ENCODE peak calls at places on chromosome 4, in ten cellular contexts. H is A549; Y is kidney glomerular epithelial cell; S is endodermal cell; Q is stimulated activated CD4-positive, alpha-beta T cell treated with anti-CD3 and anti-CD28 coated beads, Interleukin-15, amount 100 ng/mL, for 24 hours; U is AG20443; B is HT-29; P is uterus; C is SK-N-MC; A is effector memory CD8-positive, alpha-beta T cell. T is an unnamed sample.

GRCh38 chr4:172698256-172698655 is 470.4 kb upstream of the GALNT7 start:
- DNase-seq in H (no peak), Y (no peak), S (no peak), Q (no peak), U (no peak), B (no peak), P (no peak), C (peak), A (no peak), T (no peak)

GRCh38 chr4:151291485-151291884 is 14.5 kb downstream of the PRSS48 start:
- DNase-seq in H (no peak), Y (no peak), S (no peak), Q (no peak), U (no peak), B (no peak), P (no peak), C (no peak), A (no peak), T (no peak)

GRCh38 chr4:74969507-74970474 is 36.9 kb downstream of the PARM1 start:
- DNase-seq in H (no peak), Y (no peak), S (peak), Q (no peak), U (no peak), B (no peak), P (peak), C (no peak), A (no peak), T (no peak)

GRCh38 chr4:48133668-48134444 is at the start of gene TXK:
- DNase-seq in H (no peak), Y (no peak), S (no peak), Q (no peak), U (no peak), B (no peak), P (no peak), C (no peak), A (no peak), T (no peak)

GRCh38 chr4:184826315-184827266 is 823 bp upstream of the ACSL1 start:
- DNase-seq in H (no peak), Y (no peak), S (no peak), Q (peak), U (peak), B (no peak), P (peak), C (no peak), A (peak), T (no peak)

GRCh38 chr4:158775091-158775651 is 6.3 kb downstream of the FNIP2 start:
- DNase-seq in H (no peak), Y (no peak), S (no peak), Q (no peak), U (peak), B (peak), P (no peak), C (no peak), A (no peak), T (no peak)

GRCh38 chr4:2799444-2799911 is 6.6 kb downstream of the SH3BP2 start:
- DNase-seq in H (no peak), Y (no peak), S (no peak), Q (no peak), U (no peak), B (no peak), P (peak), C (no peak), A (no peak), T (no peak)

GRCh38 chr4:171622729-171623128 is 190.5 kb upstream of the GALNTL6 start:
- DNase-seq in H (no peak), Y (no peak), S (no peak), Q (no peak), U (no peak), B (no peak), P (no peak), C (no peak), A (no peak), T (no peak)

GRCh38 chr4:149785686-149786431 is 29.8 kb downstream of the IQCM start:
- DNase-seq in H (no peak), Y (peak), S (peak), Q (no peak), U (peak), B (no peak), P (no peak), C (no peak), A (no peak), T (no peak)

GRCh38 chr4:188437535-188437934 is 298.3 kb downstream of the TRIML1 start:
- DNase-seq in H (no peak), Y (no peak), S (no peak), Q (no peak), U (no peak), B (no peak), P (no peak), C (no peak), A (no peak), T (no peak)

GRCh38 chr4:5825642-5826041 is 67.2 kb downstream of the CRMP1 start:
- DNase-seq in H (no peak), Y (no peak), S (no peak), Q (no peak), U (no peak), B (no peak), P (no peak), C (no peak), A (no peak), T (no peak)

GRCh38 chr4:104989363-104989762 is 157.3 kb upstream of the TET2 start:
- DNase-seq in H (no peak), Y (no peak), S (no peak), Q (no peak), U (no peak), B (no peak), P (peak), C (no peak), A (no peak), T (no peak)

GRCh38 chr4:28792917-28793597 is 1927.1 kb upstream of the PCDH7 start:
- DNase-seq in H (no peak), Y (no peak), S (no peak), Q (no peak), U (no peak), B (no peak), P (no peak), C (no peak), A (no peak), T (no peak)

GRCh38 chr4:39044364-39044946 is 12.2 kb upstream of the TMEM156 start:
- DNase-seq in H (peak), Y (peak), S (peak), Q (peak), U (peak), B (peak), P (peak), C (no peak), A (peak), T (peak)

GRCh38 chr4:41160010-41160789 is 54.1 kb downstream of the APBB2 start:
- DNase-seq in H (peak), Y (peak), S (peak), Q (no peak), U (peak), B (no peak), P (peak), C (no peak), A (no peak), T (no peak)

GRCh38 chr4:6122496-6122895 is 77.9 kb downstream of the JAKMIP1 start:
- DNase-seq in H (no peak), Y (no peak), S (no peak), Q (no peak), U (no peak), B (no peak), P (no peak), C (no peak), A (no peak), T (no peak)